ENCODE peak calls at places on chromosomes 11 and 22, in four cellular contexts. P, J, D and Q are unnamed samples.

GRCh38 chr22:49093192-49093880 is 734.3 kb downstream of the BRD1 start:
- DNase-seq in P (no peak), D (no peak), J (no peak), Q (no peak)

GRCh38 chr11:82458147-82458546 is 275.5 kb downstream of the FAM181B start:
- DNase-seq in D (no peak), J (no peak), P (no peak), Q (no peak)

GRCh38 chr11:76649964-76650363 is 20.6 kb downstream of the LRRC32 start:
- DNase-seq in D (no peak), J (no peak), P (no peak), Q (no peak)

GRCh38 chr11:63961608-63962412 is 12.6 kb upstream of the COX8A start:
- DNase-seq in J (no peak), P (peak; percentile 31), D (no peak), Q (no peak)

GRCh38 chr11:69680688-69681087 is 5.5 kb upstream of the LTO1 start:
- DNase-seq in J (no peak), P (no peak), D (no peak), Q (no peak)

GRCh38 chr11:9057888-9058287 is 33.5 kb downstream of the SCUBE2 start:
- DNase-seq in J (no peak), P (no peak), D (no peak), Q (no peak)

GRCh38 chr22:44701824-44702478 is at the start of gene PRR5:
- DNase-seq in J (peak; percentile 89), D (peak; percentile 68), P (peak; percentile 91), Q (no peak)

GRCh38 chr11:120236169-120237107 is 3.5 kb upstream of the POU2F3 start:
- DNase-seq in P (peak; percentile 34), D (no peak), J (no peak), Q (no peak)

GRCh38 chr11:22832315-22833041 is 2.9 kb upstream of the SVIP start:
- DNase-seq in D (no peak), J (no peak), P (no peak), Q (no peak)

GRCh38 chr11:45885274-45885920 is at the start of gene MAPK8IP1:
- DNase-seq in D (peak; percentile 42), P (no peak), J (peak; percentile 69), Q (no peak)

GRCh38 chr11:110762596-110762995 is 50.4 kb upstream of the ARHGAP20 start:
- DNase-seq in J (no peak), D (no peak), P (peak; percentile 49), Q (no peak)

GRCh38 chr11:46295312-46295995 is 18.0 kb downstream of the CREB3L1 start:
- DNase-seq in P (peak; percentile 72), D (peak; percentile 78), J (peak; percentile 83), Q (no peak)

GRCh38 chr11:56932572-56933235 is 56.0 kb upstream of the OR5AK2 start:
- DNase-seq in P (peak; percentile 28), D (no peak), J (no peak), Q (no peak)

GRCh38 chr22:41479671-41480396 is 10.9 kb downstream of the ACO2 start:
- DNase-seq in D (no peak), J (no peak), P (peak; percentile 73), Q (no peak)

GRCh38 chr11:62392944-62393628 is 25.7 kb upstream of the SCGB1A1 start:
- DNase-seq in J (no peak), P (no peak), D (no peak), Q (no peak)

GRCh38 chr11:107598225-107599139 is 7.5 kb downstream of the ELMOD1 start:
- DNase-seq in P (no peak), D (no peak), J (no peak), Q (no peak)

GRCh38 chr11:128095459-128096096 is 491.8 kb downstream of the ETS1 start:
- DNase-seq in D (peak; percentile 5), J (no peak), P (peak; percentile 76), Q (no peak)

GRCh38 chr11:128697645-128698174 is 3.8 kb downstream of the FLI1 start:
- DNase-seq in P (no peak), D (no peak), J (no peak), Q (no peak)

GRCh38 chr11:58771458-58771855 is 39.7 kb upstream of the GLYAT start:
- DNase-seq in P (no peak), J (no peak), D (no peak), Q (no peak)

GRCh38 chr11:96052921-96053631 is 129.2 kb upstream of the MTMR2 start:
- DNase-seq in P (peak; percentile 62), J (no peak), D (peak; percentile 34), Q (no peak)

GRCh38 chr11:57901756-57902155 is 121.9 kb upstream of the OR9Q1 start:
- DNase-seq in P (no peak), D (no peak), J (no peak), Q (no peak)

DNA sequence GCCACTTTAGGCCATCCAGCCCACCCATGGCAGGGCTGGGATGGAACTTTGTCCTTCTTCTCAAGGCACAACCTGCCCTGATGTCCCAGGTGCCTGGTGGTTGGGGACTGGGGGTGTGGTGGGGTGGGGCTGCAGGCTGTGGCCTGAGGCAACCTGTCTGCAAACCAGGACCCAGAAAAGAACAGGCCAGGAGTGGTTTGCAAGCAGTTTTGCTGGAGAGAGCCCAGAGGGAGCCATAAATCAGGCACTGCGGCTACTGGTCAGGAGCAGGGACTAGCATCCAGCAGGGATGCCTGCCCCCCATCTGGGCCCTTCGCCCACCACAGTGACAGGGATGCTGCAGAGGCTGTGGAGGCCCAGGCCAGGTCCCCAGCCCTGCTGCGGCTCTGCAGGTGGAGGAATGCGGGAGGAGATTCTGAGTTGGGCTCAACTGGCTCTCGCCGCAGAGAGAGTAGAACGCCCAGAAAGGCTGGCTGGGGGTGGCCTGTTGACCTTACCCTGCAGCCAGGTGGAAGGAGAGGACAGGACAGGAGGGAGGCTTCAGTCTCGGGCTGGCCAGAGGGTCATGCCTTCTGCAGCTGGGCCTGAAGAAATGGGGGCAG is 16.4 kb upstream of the NEFH start:
- DNase-seq in P (no peak), D (no peak), J (no peak), Q (no peak)
- TF ChIP-seq CTCF in P (no peak), D (no peak), J (no peak), Q (no peak)

GRCh38 chr22:33274214-33274828 is 216.1 kb upstream of the SYN3 start:
- DNase-seq in P (no peak), J (no peak), D (no peak), Q (no peak)

GRCh38 chr22:33270596-33270995 is 212.4 kb upstream of the SYN3 start:
- DNase-seq in P (no peak), D (no peak), J (no peak), Q (no peak)

GRCh38 chr22:33271390-33272161 is 213.4 kb upstream of the SYN3 start:
- DNase-seq in D (peak; percentile 62), J (no peak), P (peak; percentile 13), Q (peak; percentile 80)

GRCh38 chr22:33272866-33273265 is 214.7 kb upstream of the SYN3 start:
- DNase-seq in P (no peak), J (no peak), D (no peak), Q (no peak)

GRCh38 chr22:33272180-33272579 is 214.0 kb upstream of the SYN3 start:
- DNase-seq in P (no peak), J (no peak), D (no peak), Q (no peak)
- H3K4me3 ChIP-seq in P (no peak overlapping the region), J (no peak overlapping the region), D (no peak overlapping the region), Q (no peak overlapping the region)

GRCh38 chr22:22756109-22756508 is 111.7 kb downstream of the GGTLC2 start:
- DNase-seq in P (no peak), D (no peak), J (no peak), Q (no peak)
- TF ChIP-seq CTCF in P (no peak), D (no peak), J (no peak), Q (no peak)

DNA sequence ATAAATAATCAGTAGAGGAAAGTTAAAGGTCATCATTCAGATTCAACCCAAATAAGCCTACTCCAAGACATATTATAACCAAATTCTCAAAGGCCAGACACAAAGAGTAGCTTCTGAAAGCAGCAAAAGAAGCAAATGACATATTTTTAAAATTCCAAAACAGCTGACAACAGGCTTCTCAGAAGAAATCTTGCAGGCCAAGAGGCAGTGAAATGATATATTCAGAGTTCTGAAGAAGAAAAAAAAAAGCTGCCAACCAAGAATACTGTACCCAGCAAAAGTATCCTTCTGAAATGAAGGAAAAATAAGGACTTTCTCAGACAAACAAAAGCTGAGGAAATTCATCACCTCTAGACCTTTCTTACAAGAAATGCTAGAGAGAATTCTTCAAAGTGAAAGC is 787.1 kb upstream of the TENM4 start:
- DNase-seq in P (no peak), D (no peak), J (no peak), Q (no peak)
- H3K4me3 ChIP-seq in P (no peak overlapping the region), D (no peak overlapping the region), J (no peak overlapping the region), Q (no peak overlapping the region)